ENCODE peak calls at places on chromosomes 12 and 14, in five cellular contexts. X is left ventricle myocardium inferior, T is tibial nerve, K is iPS DF 6.9, L is mammary epithelial cell. C is an unnamed sample.

GRCh38 chr12:115172521-115172920 is 488.5 kb upstream of the TBX3 start:
- DNase-seq in X (no peak), T (no peak), K (no peak), L (no peak), C (no peak)

GRCh38 chr14:53882684-53883083 is 73.9 kb downstream of the BMP4 start:
- DNase-seq in X (no peak), T (no peak), K (no peak), L (no peak), C (no peak)

GRCh38 chr14:66717571-66718140 is 209.7 kb downstream of the GPHN start:
- DNase-seq in X (no peak), T (no peak), K (no peak), L (no peak), C (no peak)

GRCh38 chr14:96582641-96582980 is 80.4 kb downstream of the PAPOLA start:
- DNase-seq in X (no peak), T (no peak), K (no peak), L (no peak), C (no peak)

GRCh38 chr12:74043343-74043742 is 494.3 kb upstream of the ATXN7L3B start:
- DNase-seq in X (no peak), T (no peak), K (no peak), L (peak; percentile 98), C (no peak)

GRCh38 chr12:2697057-2697456 is 97.7 kb upstream of the FKBP4 start:
- DNase-seq in X (no peak), T (no peak), K (no peak), L (peak; percentile 42), C (no peak)

GRCh38 chr12:47704719-47705118 is 1.1 kb downstream of the RPAP3 start:
- DNase-seq in X (no peak), T (no peak), K (no peak), L (no peak), C (no peak)

GRCh38 chr12:29309320-29309902 is 71.6 kb downstream of the ERGIC2 start:
- DNase-seq in X (no peak), T (no peak), K (no peak), L (no peak), C (no peak)

GRCh38 chr12:75058228-75058627 is 151.4 kb downstream of the KCNC2 start:
- DNase-seq in X (no peak), T (no peak), K (no peak), L (no peak), C (no peak)

GRCh38 chr14:97618917-97619690 is 821.9 kb downstream of the VRK1 start:
- DNase-seq in X (no peak), T (no peak), K (no peak), L (no peak), C (no peak)
- H3K9me3 ChIP-seq in X (peaks cover 18% of the 10 kb centered on the region), T (no peaks in the 10 kb centered on the region), K (no peaks in the 10 kb centered on the region), L (peaks cover 4% of the 10 kb centered on the region), C (peaks cover 17% of the 10 kb centered on the region)

GRCh38 chr12:8680533-8680932 is 17.3 kb upstream of the RIMKLB start:
- DNase-seq in X (no peak), T (no peak), K (no peak), L (no peak), C (no peak)

GRCh38 chr12:8677362-8677761 is 14.7 kb upstream of the MFAP5 start:
- DNase-seq in X (no peak), T (no peak), K (no peak), L (no peak), C (no peak)

GRCh38 chr12:8678661-8679111 is 16.1 kb upstream of the MFAP5 start:
- DNase-seq in X (no peak), T (no peak), K (no peak), L (peak; percentile 91), C (no peak)

GRCh38 chr12:8676651-8677050 is 14.0 kb upstream of the MFAP5 start:
- DNase-seq in X (no peak), T (no peak), K (no peak), L (no peak), C (no peak)

GRCh38 chr12:8681129-8681902 is 16.5 kb upstream of the RIMKLB start:
- DNase-seq in X (no peak), T (no peak), K (no peak), L (peak; percentile 94), C (peak; percentile 32)
- H3K4me3 ChIP-seq in X (peak overlapping the region; percentile 47), T (no peak overlapping the region), K (no peak overlapping the region), L (no peak overlapping the region), C (no peak overlapping the region)

GRCh38 chr12:45975506-45975905 is 14.9 kb downstream of the SCAF11 start:
- DNase-seq in X (no peak), T (no peak), K (no peak), L (no peak), C (no peak)

GRCh38 chr12:45974883-45975282 is 15.5 kb downstream of the SCAF11 start:
- DNase-seq in X (no peak), T (no peak), K (no peak), L (no peak), C (no peak)

GRCh38 chr12:45974171-45974719 is 16.1 kb downstream of the SCAF11 start:
- DNase-seq in X (no peak), T (no peak), K (no peak), L (no peak), C (no peak)

GRCh38 chr12:45969084-45969483 is 21.3 kb downstream of the SCAF11 start:
- DNase-seq in X (no peak), T (no peak), K (no peak), L (no peak), C (no peak)

GRCh38 chr12:45973526-45973925 is 16.8 kb downstream of the SCAF11 start:
- DNase-seq in X (no peak), T (no peak), K (no peak), L (no peak), C (no peak)
- H3K9me3 ChIP-seq in X (no peaks in the 10 kb centered on the region), T (no peaks in the 10 kb centered on the region), K (no peaks in the 10 kb centered on the region), L (no peaks in the 10 kb centered on the region), C (no peaks in the 10 kb centered on the region)

GRCh38 chr12:91178139-91178561 is 4.5 kb downstream of the DCN start:
- DNase-seq in X (no peak), T (no peak), K (no peak), L (peak; percentile 6), C (no peak)
- H3K4me3 ChIP-seq in X (peak overlapping the region; percentile 56), T (peak overlapping the region; percentile 27), K (no peak overlapping the region), L (peak overlapping the region; percentile 23), C (peak overlapping the region; percentile 52)

DNA sequence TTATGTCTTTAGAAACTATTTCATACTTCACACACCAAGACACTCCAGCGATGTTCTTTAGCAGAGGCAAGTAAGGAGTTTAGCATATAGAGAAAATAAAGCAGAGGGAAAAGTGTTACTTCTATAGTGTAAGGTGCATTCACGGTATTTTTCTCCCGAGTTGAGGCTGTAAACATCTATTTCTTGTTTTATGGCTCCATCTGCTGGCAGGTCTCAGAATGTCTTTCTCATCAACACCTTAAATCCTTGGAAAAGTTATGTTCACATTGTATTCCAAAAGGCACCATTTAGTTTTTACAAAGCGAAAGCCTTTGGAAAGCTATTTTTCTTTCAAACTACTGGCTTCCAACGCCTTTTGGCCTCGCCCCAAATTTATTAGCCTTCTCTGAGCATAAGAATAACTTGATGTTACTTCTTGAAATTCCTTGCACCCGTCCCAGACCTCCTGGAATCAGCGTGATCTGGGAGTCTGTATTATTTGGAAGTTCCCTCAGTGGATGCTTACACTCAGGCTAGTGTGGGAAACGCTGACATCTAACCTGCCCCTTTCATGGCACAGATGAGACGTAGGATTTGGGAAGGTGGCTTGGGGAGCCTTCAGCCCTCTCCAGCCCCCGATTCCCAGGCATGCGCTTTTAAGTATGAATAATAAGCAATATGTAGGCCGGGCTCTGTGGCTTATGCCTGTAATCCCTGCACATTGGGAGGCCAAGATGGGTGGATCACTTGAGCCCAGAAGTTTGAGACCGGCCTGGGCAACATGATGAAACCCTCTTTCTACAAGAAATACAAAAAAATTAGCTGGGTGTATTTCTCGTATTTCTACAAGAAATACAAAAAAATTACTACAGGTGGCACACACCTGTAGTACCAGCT is 1.9 kb upstream of the PIWIL1 start:
- DNase-seq in X (no peak), T (peak; percentile 88), K (peak; percentile 7), L (peak; percentile 16), C (peak; percentile 46)
- H3K9me3 ChIP-seq in X (no peaks in the 10 kb centered on the region), T (no peaks in the 10 kb centered on the region), K (peaks cover 20% of the 10 kb centered on the region), L (peaks cover 8% of the 10 kb centered on the region), C (no peaks in the 10 kb centered on the region)

DNA sequence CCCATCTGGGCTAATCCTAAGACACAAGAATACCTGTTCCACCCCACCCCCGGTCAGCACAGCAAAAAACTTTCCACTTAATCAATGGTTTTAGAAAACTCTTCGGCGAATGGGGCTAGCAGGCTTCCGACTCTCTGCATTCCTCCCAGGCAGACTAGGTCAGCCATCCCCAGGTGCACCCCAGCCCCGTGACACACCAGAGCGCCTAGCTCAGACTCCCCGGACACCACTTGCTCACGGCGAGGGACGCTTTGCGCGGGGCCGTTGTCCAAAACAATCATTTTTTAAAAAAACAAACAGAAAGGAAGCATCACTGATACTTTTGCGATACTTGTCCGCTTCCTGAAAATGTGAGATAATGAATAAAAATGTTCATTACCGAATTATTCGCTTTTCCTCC is 73.3 kb downstream of the BCL11B start:
- DNase-seq in X (no peak), T (no peak), K (no peak), L (no peak), C (no peak)
- H3K4me3 ChIP-seq in X (no peak overlapping the region), T (no peak overlapping the region), K (no peak overlapping the region), L (no peak overlapping the region), C (no peak overlapping the region)

GRCh38 chr12:46523863-46524770 is 151.5 kb upstream of the SLC38A2 start:
- DNase-seq in X (no peak), T (no peak), K (no peak), L (peak; percentile 94), C (no peak)

GRCh38 chr12:46523446-46523845 is 150.9 kb upstream of the SLC38A2 start:
- DNase-seq in X (no peak), T (no peak), K (no peak), L (no peak), C (no peak)

GRCh38 chr12:46522141-46522540 is 149.6 kb upstream of the SLC38A2 start:
- DNase-seq in X (no peak), T (no peak), K (no peak), L (no peak), C (no peak)

GRCh38 chr12:46526231-46526630 is 153.7 kb upstream of the SLC38A2 start:
- DNase-seq in X (no peak), T (no peak), K (no peak), L (no peak), C (no peak)

DNA sequence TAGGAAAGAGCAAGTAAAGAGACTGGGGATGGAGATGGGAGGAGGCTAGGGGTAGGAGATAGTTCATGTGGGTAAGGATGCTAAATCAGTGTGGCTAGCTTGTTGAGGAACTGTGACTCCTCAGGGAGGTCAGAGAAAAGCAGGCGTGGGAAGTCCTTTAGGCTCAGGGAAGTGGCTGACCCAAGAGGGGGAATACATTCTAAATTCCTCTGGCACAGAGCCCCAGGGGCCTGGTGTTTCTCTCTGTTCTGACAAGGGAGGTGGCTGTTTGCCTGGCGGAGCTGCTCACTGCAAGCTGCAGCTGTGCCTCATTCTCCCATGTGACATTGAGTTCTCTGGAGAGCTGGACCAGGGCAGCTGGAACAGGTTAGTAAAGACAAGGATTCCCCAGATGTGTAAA is 152.2 kb upstream of the SLC38A2 start:
- DNase-seq in X (peak; percentile 92), T (peak; percentile 28), K (no peak), L (no peak), C (peak; percentile 85)
- H3K9me3 ChIP-seq in X (no peaks in the 10 kb centered on the region), T (no peaks in the 10 kb centered on the region), K (no peaks in the 10 kb centered on the region), L (no peaks in the 10 kb centered on the region), C (no peaks in the 10 kb centered on the region)

GRCh38 chr12:106954462-106955376 is 988 bp upstream of the TMEM263 start:
- DNase-seq in X (peak; percentile 39), T (peak; percentile 35), K (no peak), L (peak; percentile 9), C (peak; percentile 39)
- H3K4me3 ChIP-seq in X (peak overlapping the region; percentile 95), T (peak overlapping the region; percentile 98), K (peak overlapping the region; percentile 90), L (peak overlapping the region; percentile 85), C (peak overlapping the region; percentile 95)